ENCODE peak calls at places on chromosomes 3 and 15, in four cellular contexts. B is cardiac muscle cell, D is right lobe of liver, X is lung. O is an unnamed sample.

GRCh38 chr3:51045006-51045405 is 340.1 kb upstream of the MANF start:
- DNase-seq in B (no peak), D (no peak), X (no peak), O (no peak)

GRCh38 chr15:90266061-90266431 is 574 bp downstream of the NGRN start:
- DNase-seq in B (peak), D (peak), X (no peak), O (no peak)

GRCh38 chr3:52440249-52440551 is 4.7 kb downstream of the SEMA3G start:
- DNase-seq in B (no peak), D (no peak), X (no peak), O (no peak)

GRCh38 chr15:44296625-44297524 is 8.4 kb downstream of the GOLM2 start:
- DNase-seq in B (peak), D (no peak), X (no peak), O (no peak)

GRCh38 chr3:161559177-161559998 is 62.8 kb downstream of the OTOL1 start:
- DNase-seq in B (peak), D (no peak), X (no peak), O (no peak)

GRCh38 chr3:179732661-179733348 is 80.0 kb downstream of the USP13 start:
- DNase-seq in B (no peak), D (peak), X (peak), O (peak)

GRCh38 chr15:62900071-62900812 is 142.3 kb upstream of the TPM1 start:
- DNase-seq in B (no peak), D (no peak), X (no peak), O (no peak)

GRCh38 chr3:14943042-14943441 is 4.3 kb upstream of the NR2C2 start:
- DNase-seq in B (no peak), D (no peak), X (no peak), O (no peak)

GRCh38 chr3:65006300-65006739 is 318.5 kb upstream of the ADAMTS9 start:
- DNase-seq in B (no peak), D (no peak), X (no peak), O (no peak)

GRCh38 chr3:184737641-184738518 is 26.0 kb upstream of the MAGEF1 start:
- DNase-seq in B (no peak), D (no peak), X (no peak), O (no peak)

GRCh38 chr3:107985496-107985895 is 105.3 kb downstream of the CD47 start:
- DNase-seq in B (no peak), D (no peak), X (no peak), O (no peak)

GRCh38 chr15:58931985-58932384 is 1.5 kb downstream of the SLTM start:
- DNase-seq in B (peak), D (no peak), X (peak), O (no peak)

GRCh38 chr3:63872135-63872924 is 8.7 kb downstream of the ATXN7 start:
- DNase-seq in B (no peak), D (no peak), X (no peak), O (no peak)

GRCh38 chr3:6753536-6753935 is 107.4 kb upstream of the GRM7 start:
- DNase-seq in B (no peak), D (no peak), X (no peak), O (no peak)

GRCh38 chr15:38058596-38059075 is 124.2 kb downstream of the TMCO5A start:
- DNase-seq in B (no peak), D (no peak), X (no peak), O (no peak)

GRCh38 chr3:9934235-9934621 is 594 bp downstream of the CRELD1 start:
- DNase-seq in B (no peak), D (no peak), X (no peak), O (no peak)

GRCh38 chr3:176566757-176567156 is 630.5 kb downstream of the TBL1XR1 start:
- DNase-seq in B (no peak), D (no peak), X (no peak), O (no peak)
- H3K27ac ChIP-seq in B (no peak), D (no peak), X (no peak), O (no peak)

DNA sequence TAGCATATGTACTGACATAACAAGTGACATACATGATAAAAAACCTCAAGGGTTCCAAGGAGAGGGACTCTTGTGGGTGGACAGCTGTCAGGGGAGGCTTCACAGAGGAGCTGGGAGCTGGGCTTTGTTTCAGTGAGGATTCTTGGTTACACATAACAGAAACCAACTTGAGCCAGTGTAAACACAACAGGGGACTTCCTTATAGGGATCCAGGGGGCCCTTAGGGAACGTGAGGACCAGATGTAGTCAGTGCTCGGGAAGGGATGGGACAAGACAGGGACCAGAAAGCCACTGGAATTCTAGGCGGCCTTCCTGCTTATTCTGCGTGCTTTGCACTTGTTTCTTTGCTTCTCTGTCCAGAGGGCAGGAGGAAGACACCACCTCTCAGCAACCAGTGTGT is 34.9 kb downstream of the SNAPC5 start:
- DNase-seq in B (no peak), D (no peak), X (no peak), O (no peak)
- TF ChIP-seq CTCF in B (no peak), D (no peak), X (no peak), O (no peak)

GRCh38 chr3:73581134-73581846 is 43.5 kb downstream of the PDZRN3 start:
- DNase-seq in B (no peak), D (no peak), X (no peak), O (no peak)

GRCh38 chr3:73575519-73575918 is 49.2 kb downstream of the PDZRN3 start:
- DNase-seq in B (no peak), D (no peak), X (no peak), O (no peak)

GRCh38 chr3:73580343-73580742 is 44.4 kb downstream of the PDZRN3 start:
- DNase-seq in B (no peak), D (no peak), X (no peak), O (no peak)

GRCh38 chr3:73576995-73577394 is 47.7 kb downstream of the PDZRN3 start:
- DNase-seq in B (no peak), D (no peak), X (no peak), O (no peak)

DNA sequence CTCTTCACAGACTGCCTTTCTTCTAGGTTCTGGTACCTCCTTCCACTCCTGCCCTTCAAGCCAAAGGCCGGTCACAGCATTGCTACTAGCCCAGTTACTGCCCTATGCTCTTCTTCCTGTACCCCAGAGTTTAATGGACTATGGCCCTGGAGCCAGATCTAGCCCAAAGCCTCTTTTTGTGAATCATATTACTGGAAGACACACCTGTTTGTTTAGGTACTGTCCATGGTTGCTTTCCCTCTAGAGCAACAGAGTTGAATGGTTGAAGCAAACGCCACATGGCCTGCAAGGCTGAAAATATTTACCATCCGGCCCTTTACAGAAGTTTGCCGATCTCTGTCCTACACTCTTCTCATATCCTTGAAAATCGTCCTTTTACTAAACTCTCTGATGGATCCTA is 47.0 kb downstream of the PDZRN3 start:
- DNase-seq in B (no peak), D (no peak), X (no peak), O (no peak)
- H3K27ac ChIP-seq in B (no peak), D (no peak), X (no peak), O (no peak)

GRCh38 chr3:126132751-126133511 is 47.5 kb downstream of the ALDH1L1 start:
- DNase-seq in B (peak), D (peak), X (no peak), O (no peak)
- TF ChIP-seq CTCF in B (peak), D (no peak), X (no peak), O (no peak)

GRCh38 chr15:48177383-48177874 is 666 bp downstream of the MYEF2 start:
- DNase-seq in B (peak), D (no peak), X (no peak), O (no peak)
- H3K27ac ChIP-seq in B (peak), D (no peak), X (peak), O (peak)

DNA sequence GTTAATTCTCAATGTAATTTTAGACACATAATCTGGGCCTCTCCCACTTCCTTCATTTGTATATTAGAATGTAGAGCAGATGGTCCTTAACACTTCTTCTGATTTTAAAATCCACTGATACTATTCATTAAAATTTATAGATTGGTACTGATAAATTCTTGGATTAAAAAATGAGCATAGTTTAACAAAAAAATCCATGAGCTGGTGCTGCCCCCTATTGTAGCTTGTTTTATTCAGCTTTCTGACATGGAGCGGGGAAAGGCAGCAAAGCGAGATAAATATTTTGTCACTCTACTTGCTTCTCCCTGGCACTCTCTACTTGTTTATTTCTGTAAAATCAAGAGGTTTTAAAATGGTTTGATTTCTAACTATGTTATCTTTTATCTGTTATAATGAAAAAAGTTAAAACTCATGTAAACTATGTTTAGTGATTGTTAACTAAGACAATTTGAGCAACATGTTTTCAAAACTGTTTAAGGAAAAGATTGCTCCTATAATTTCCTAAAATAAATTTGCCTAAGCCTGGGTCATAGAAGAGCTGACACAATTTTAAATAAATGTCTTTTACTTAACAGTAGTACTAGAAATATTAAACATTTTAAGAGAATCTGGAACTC is 26.5 kb upstream of the PLOD2 start:
- DNase-seq in B (peak), D (no peak), X (no peak), O (no peak)
- TF ChIP-seq CTCF in B (peak), D (peak), X (peak), O (peak)

DNA sequence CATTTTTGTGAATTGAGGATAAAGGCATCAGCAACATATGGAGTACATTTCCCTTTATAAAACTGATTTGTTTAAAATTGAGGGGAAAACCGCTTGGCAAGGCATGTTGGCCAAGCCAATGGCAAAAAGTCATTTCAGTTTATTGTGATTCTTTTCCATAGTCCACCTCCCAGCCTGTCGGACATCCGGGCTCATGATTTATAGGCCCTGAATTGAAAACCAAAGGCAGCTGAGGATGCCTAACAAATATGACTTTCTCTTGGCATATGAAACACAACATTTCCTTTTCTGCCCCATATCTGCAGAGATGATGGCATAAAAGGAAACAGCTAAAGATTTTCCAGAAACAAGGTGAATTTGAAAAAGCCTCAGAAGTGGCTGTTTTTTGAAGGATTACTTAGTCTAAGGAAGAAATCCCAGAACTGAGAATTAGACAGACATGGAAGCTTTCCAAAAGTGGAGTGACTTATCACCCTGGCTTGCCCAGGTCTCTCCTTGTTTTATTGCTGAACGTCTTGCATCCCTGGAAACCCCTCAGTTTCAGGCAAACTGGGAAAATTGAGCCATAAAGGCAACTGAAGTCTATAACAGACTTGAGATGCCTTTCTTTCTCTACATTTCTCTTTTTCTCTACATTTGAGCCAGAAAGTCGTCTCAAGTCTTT is 74.0 kb downstream of the COL8A1 start:
- DNase-seq in B (no peak), D (no peak), X (no peak), O (no peak)
- H3K27ac ChIP-seq in B (no peak), D (no peak), X (no peak), O (no peak)

GRCh38 chr15:47266556-47266955 is 450.7 kb upstream of the SEMA6D start:
- DNase-seq in B (no peak), D (no peak), X (no peak), O (no peak)

DNA sequence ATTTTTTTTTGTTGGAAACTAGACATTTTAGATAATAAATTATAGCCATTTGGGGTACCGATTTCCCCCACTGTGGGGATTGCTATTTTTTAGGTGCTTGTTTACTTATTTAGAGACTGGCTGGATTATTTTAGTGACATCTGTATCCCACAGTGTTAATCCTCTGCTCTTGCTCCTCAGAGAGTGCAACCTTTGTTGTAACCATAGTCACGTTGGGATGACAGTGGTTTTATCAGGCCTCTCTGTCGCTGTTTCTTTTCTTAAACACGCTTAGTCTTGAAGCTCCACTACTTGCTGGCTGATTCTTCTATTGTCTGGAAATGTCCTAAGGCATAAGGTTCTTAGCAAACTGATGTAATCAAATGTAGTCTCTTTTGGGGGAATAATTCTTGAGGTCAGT is 451.6 kb upstream of the SEMA6D start:
- DNase-seq in B (peak), D (no peak), X (no peak), O (no peak)
- TF ChIP-seq CTCF in B (no peak), D (no peak), X (no peak), O (no peak)

GRCh38 chr3:5136619-5137429 is 14.7 kb downstream of the ARL8B start:
- DNase-seq in B (peak), D (no peak), X (no peak), O (no peak)
- H3K27ac ChIP-seq in B (no peak), D (no peak), X (no peak), O (peak)